ENCODE peak calls at places on chromosomes 3 and 15, in five cellular contexts. One of them, this sample, is unnamed. For H3K4me1, the result is how much of the 10 kb centered on the place peaks cover.

GRCh38 chr3:193872265-193872753 is 263.6 kb upstream of the HES1 start:
- DNase-seq in heart left ventricle: no peak
- DNase-seq in A549: peak
- DNase-seq in stomach: peak
- DNase-seq in IMR-90: peak
- DNase-seq in this sample: no peak

GRCh38 chr3:10334461-10334860 is 13.5 kb upstream of the SEC13 start:
- DNase-seq in heart left ventricle: no peak
- DNase-seq in A549: peak
- DNase-seq in stomach: no peak
- DNase-seq in IMR-90: peak
- DNase-seq in this sample: no peak

GRCh38 chr15:39171944-39172368 is 408.9 kb upstream of the THBS1 start:
- DNase-seq in heart left ventricle: peak
- DNase-seq in A549: peak
- DNase-seq in stomach: peak
- DNase-seq in IMR-90: peak
- DNase-seq in this sample: peak

GRCh38 chr3:177330771-177331170 is 133.5 kb upstream of the TBL1XR1 start:
- DNase-seq in heart left ventricle: no peak
- DNase-seq in A549: no peak
- DNase-seq in stomach: no peak
- DNase-seq in IMR-90: no peak
- DNase-seq in this sample: no peak

GRCh38 chr15:99305761-99306505 is 54.7 kb downstream of the LRRC28 start:
- DNase-seq in heart left ventricle: peak
- DNase-seq in A549: no peak
- DNase-seq in stomach: peak
- DNase-seq in IMR-90: peak
- DNase-seq in this sample: peak

GRCh38 chr15:78147566-78147965 is 1.6 kb upstream of the IDH3A start:
- DNase-seq in heart left ventricle: peak
- DNase-seq in A549: no peak
- DNase-seq in stomach: peak
- DNase-seq in IMR-90: no peak
- DNase-seq in this sample: no peak

GRCh38 chr3:154122096-154122911 is 1.1 kb downstream of the ARHGEF26 start:
- DNase-seq in heart left ventricle: peak
- DNase-seq in A549: peak
- DNase-seq in stomach: no peak
- DNase-seq in IMR-90: no peak
- DNase-seq in this sample: peak

GRCh38 chr3:112639451-112640332 is 1.3 kb downstream of the CCDC80 start:
- DNase-seq in heart left ventricle: no peak
- DNase-seq in A549: no peak
- DNase-seq in stomach: no peak
- DNase-seq in IMR-90: no peak
- DNase-seq in this sample: peak

GRCh38 chr15:82655606-82656005 is 8.4 kb upstream of the CPEB1 start:
- DNase-seq in heart left ventricle: no peak
- DNase-seq in A549: no peak
- DNase-seq in stomach: no peak
- DNase-seq in IMR-90: no peak
- DNase-seq in this sample: no peak

GRCh38 chr15:57743424-57743823 is 36.9 kb downstream of the POLR2M start:
- DNase-seq in heart left ventricle: no peak
- DNase-seq in A549: no peak
- DNase-seq in stomach: no peak
- DNase-seq in IMR-90: no peak
- DNase-seq in this sample: no peak

GRCh38 chr3:65713016-65713415 is 325.7 kb downstream of the MAGI1 start:
- DNase-seq in heart left ventricle: no peak
- DNase-seq in A549: no peak
- DNase-seq in stomach: no peak
- DNase-seq in IMR-90: peak
- DNase-seq in this sample: no peak

GRCh38 chr15:76196949-76197315 is 114.3 kb downstream of the ETFA start:
- DNase-seq in heart left ventricle: no peak
- DNase-seq in A549: no peak
- DNase-seq in stomach: no peak
- DNase-seq in IMR-90: no peak
- DNase-seq in this sample: no peak

GRCh38 chr15:50908209-50909043 is at the start of gene AP4E1:
- DNase-seq in heart left ventricle: peak
- DNase-seq in A549: peak
- DNase-seq in stomach: peak
- DNase-seq in IMR-90: peak
- DNase-seq in this sample: peak

GRCh38 chr15:67397139-67397538 is 123.8 kb upstream of the C15orf61 start:
- DNase-seq in heart left ventricle: no peak
- DNase-seq in A549: no peak
- DNase-seq in stomach: no peak
- DNase-seq in IMR-90: peak
- DNase-seq in this sample: no peak

GRCh38 chr3:24341668-24342067 is 153.0 kb downstream of the THRB start:
- DNase-seq in heart left ventricle: no peak
- DNase-seq in A549: no peak
- DNase-seq in stomach: no peak
- DNase-seq in IMR-90: no peak
- DNase-seq in this sample: no peak

GRCh38 chr15:33360876-33361275 is 50.1 kb downstream of the RYR3 start:
- DNase-seq in heart left ventricle: peak
- DNase-seq in A549: no peak
- DNase-seq in stomach: no peak
- DNase-seq in IMR-90: no peak
- DNase-seq in this sample: no peak

GRCh38 chr3:123658118-123658859 is 73.4 kb upstream of the HACD2 start:
- DNase-seq in heart left ventricle: peak
- DNase-seq in A549: no peak
- DNase-seq in stomach: peak
- DNase-seq in IMR-90: peak
- DNase-seq in this sample: no peak

GRCh38 chr3:37453393-37454391 is 279.3 kb upstream of the LRRFIP2 start:
- DNase-seq in heart left ventricle: peak
- DNase-seq in A549: no peak
- DNase-seq in stomach: peak
- DNase-seq in IMR-90: no peak
- DNase-seq in this sample: peak

GRCh38 chr3:53160660-53161344 is at the start of gene PRKCD:
- DNase-seq in heart left ventricle: peak
- DNase-seq in A549: peak
- DNase-seq in stomach: peak
- DNase-seq in IMR-90: peak
- DNase-seq in this sample: peak

GRCh38 chr3:53157974-53158580 is 2.9 kb upstream of the PRKCD start:
- DNase-seq in heart left ventricle: no peak
- DNase-seq in A549: no peak
- DNase-seq in stomach: no peak
- DNase-seq in IMR-90: no peak
- DNase-seq in this sample: no peak

GRCh38 chr3:53159415-53160135 is 1.4 kb upstream of the PRKCD start:
- DNase-seq in heart left ventricle: peak
- DNase-seq in A549: no peak
- DNase-seq in stomach: peak
- DNase-seq in IMR-90: no peak
- DNase-seq in this sample: no peak

GRCh38 chr3:53160335-53160659 is 712 bp upstream of the PRKCD start:
- DNase-seq in heart left ventricle: no peak
- DNase-seq in A549: no peak
- DNase-seq in stomach: no peak
- DNase-seq in IMR-90: no peak
- DNase-seq in this sample: no peak

GRCh38 chr3:53158700-53159414 is 2.2 kb upstream of the PRKCD start:
- DNase-seq in heart left ventricle: no peak
- DNase-seq in A549: no peak
- DNase-seq in stomach: no peak
- DNase-seq in IMR-90: no peak
- DNase-seq in this sample: no peak
- H3K4me3 ChIP-seq in heart left ventricle: no peak
- H3K4me3 ChIP-seq in A549: no peak
- H3K4me3 ChIP-seq in stomach: no peak
- H3K4me3 ChIP-seq in IMR-90: no peak
- H3K4me3 ChIP-seq in this sample: no peak

DNA sequence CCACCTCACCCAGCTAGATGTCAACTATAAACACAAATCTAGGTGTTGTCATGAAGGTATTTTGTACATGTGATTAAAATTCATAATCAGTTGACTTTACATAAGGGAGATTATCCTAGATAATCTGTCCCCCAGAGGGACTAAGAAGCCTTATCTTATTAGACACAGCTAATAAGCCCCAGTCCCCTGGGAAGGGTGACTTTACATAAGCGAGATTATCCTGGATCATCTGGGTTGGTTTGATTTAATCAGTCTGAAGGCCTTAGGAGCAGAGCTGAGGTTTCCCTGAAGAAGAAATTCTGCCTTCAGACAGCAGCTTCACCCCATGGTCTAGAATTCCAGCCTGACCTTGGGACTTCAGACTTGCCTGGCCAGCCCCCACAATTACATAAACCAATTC is 66.6 kb downstream of the MRPL46 start:
- DNase-seq in heart left ventricle: no peak
- DNase-seq in A549: no peak
- DNase-seq in stomach: no peak
- DNase-seq in IMR-90: no peak
- DNase-seq in this sample: no peak
- H3K4me1 ChIP-seq in heart left ventricle: under half
- H3K4me1 ChIP-seq in A549: under half
- H3K4me1 ChIP-seq in stomach: under half
- H3K4me1 ChIP-seq in IMR-90: under half
- H3K4me1 ChIP-seq in this sample: under half

GRCh38 chr3:44058868-44059203 is 182.8 kb upstream of the TOPAZ1 start:
- DNase-seq in heart left ventricle: no peak
- DNase-seq in A549: no peak
- DNase-seq in stomach: no peak
- DNase-seq in IMR-90: no peak
- DNase-seq in this sample: no peak

GRCh38 chr3:44055951-44056350 is 185.7 kb upstream of the TOPAZ1 start:
- DNase-seq in heart left ventricle: no peak
- DNase-seq in A549: no peak
- DNase-seq in stomach: no peak
- DNase-seq in IMR-90: peak
- DNase-seq in this sample: no peak

GRCh38 chr3:44060164-44060563 is 181.5 kb upstream of the TOPAZ1 start:
- DNase-seq in heart left ventricle: no peak
- DNase-seq in A549: no peak
- DNase-seq in stomach: no peak
- DNase-seq in IMR-90: no peak
- DNase-seq in this sample: no peak

GRCh38 chr3:44056446-44057240 is 185.0 kb upstream of the TOPAZ1 start:
- DNase-seq in heart left ventricle: no peak
- DNase-seq in A549: no peak
- DNase-seq in stomach: no peak
- DNase-seq in IMR-90: no peak
- DNase-seq in this sample: no peak

DNA sequence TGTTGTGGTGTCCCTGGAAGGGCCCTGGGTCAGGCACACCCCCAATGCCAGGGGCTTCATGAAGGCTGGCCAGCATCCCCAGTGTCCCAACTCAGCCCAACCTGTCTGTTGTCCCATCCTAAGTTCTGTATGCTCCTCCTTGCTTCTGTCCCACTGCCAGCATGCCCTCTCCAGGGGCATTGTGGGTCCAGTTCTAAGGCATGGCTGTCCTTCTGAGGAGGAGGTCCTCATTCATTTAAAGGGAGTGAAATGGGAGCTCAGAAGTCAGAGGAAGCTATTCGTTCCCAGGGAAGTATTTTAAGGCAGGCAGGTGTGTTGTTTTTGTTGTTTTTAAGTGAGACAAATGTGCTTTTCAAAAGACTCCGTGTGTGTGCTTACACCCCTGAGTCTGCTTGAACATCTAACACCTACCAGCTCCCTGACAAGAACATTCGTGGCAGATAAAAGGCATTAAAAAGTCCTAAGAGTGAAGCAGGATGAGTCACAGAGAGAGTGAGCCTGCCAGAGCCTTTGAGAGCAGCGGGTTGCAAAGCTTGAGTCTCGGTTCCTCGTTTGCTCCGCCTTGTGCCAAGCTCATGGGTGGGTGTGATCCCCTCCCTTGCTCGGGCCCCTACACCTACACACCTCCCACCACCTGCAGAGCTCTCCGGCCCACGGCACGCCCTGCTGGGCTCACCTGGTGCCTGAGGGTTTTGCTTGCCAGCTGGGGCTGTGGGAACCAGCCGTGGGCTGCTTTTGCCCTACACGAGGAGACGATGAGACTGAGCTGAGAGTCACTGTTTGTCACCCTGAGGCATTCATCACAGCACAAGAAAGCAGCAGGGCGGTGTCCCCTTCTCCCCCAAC is 183.4 kb upstream of the TOPAZ1 start:
- DNase-seq in heart left ventricle: no peak
- DNase-seq in A549: no peak
- DNase-seq in stomach: no peak
- DNase-seq in IMR-90: peak
- DNase-seq in this sample: no peak
- TF ChIP-seq POLR2A in heart left ventricle: no peak
- TF ChIP-seq POLR2A in A549: no peak
- TF ChIP-seq POLR2A in stomach: no peak
- TF ChIP-seq POLR2A in IMR-90: no peak
- TF ChIP-seq POLR2A in this sample: no peak

DNA sequence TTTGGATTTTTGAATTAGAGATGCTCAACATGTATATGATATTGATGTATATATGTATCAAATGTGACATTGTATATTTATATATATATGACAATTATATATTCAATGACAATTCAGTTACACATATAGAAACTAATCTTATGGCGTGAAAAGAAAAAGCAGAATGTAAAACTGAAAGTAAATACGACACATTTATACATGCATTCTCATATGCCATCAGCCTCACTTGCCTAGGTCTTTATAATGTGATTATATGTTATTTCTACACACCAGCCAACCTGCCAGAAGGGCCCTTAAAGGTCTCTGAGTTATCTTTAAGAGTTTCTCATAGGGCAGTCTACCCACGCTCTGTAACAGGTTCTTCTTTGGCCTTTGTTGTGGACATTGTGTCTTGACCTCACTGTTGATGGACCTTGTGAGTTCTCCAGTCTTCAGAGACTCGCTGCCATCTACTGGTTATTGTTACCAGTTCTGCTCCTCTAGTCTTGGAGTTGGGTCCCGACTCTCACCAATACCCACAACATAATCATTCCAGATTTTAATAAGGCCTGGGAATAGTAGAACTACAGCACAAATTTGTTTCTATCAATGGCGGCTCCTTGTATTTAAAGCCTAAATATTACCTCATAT is 371.5 kb upstream of the GOLIM4 start:
- DNase-seq in heart left ventricle: peak
- DNase-seq in A549: no peak
- DNase-seq in stomach: no peak
- DNase-seq in IMR-90: peak
- DNase-seq in this sample: no peak
- H3K4me3 ChIP-seq in heart left ventricle: no peak
- H3K4me3 ChIP-seq in A549: no peak
- H3K4me3 ChIP-seq in stomach: no peak
- H3K4me3 ChIP-seq in IMR-90: no peak
- H3K4me3 ChIP-seq in this sample: no peak

GRCh38 chr3:128767351-128767750 is 41.4 kb downstream of the RAB7A start:
- DNase-seq in heart left ventricle: no peak
- DNase-seq in A549: no peak
- DNase-seq in stomach: no peak
- DNase-seq in IMR-90: no peak
- DNase-seq in this sample: no peak
- H3K4me1 ChIP-seq in heart left ventricle: under half
- H3K4me1 ChIP-seq in A549: under half
- H3K4me1 ChIP-seq in stomach: under half
- H3K4me1 ChIP-seq in IMR-90: under half
- H3K4me1 ChIP-seq in this sample: under half

This sample was measured in ovary.